ENCODE peak calls at places on chromosomes 3 and 15, in six cellular contexts. X, L, K, Z, W and Q are unnamed samples.

GRCh38 chr3:8441969-8442559 is 59.6 kb upstream of the LMCD1 start:
- DNase-seq in X (no peak), L (peak; percentile 31), K (peak; percentile 83), Z (peak; percentile 33), W (peak; percentile 14), Q (peak; percentile 51)

GRCh38 chr3:64693031-64693430 is 5.2 kb upstream of the ADAMTS9 start:
- DNase-seq in X (no peak), L (no peak), K (no peak), Z (no peak), W (no peak), Q (no peak)

GRCh38 chr3:51830986-51831385 is 30.4 kb upstream of the IQCF2 start:
- DNase-seq in X (no peak), L (no peak), K (no peak), Z (no peak), W (no peak), Q (no peak)

GRCh38 chr15:97026781-97027180 is 696.3 kb downstream of the NR2F2 start:
- DNase-seq in X (no peak), L (no peak), K (no peak), Z (no peak), W (no peak), Q (no peak)

GRCh38 chr3:29293371-29293770 is 12.5 kb downstream of the RBMS3 start:
- DNase-seq in X (no peak), L (no peak), K (peak; percentile 51), Z (no peak), W (no peak), Q (no peak)

GRCh38 chr15:63726491-63726890 is 107.3 kb downstream of the HERC1 start:
- DNase-seq in X (no peak), L (no peak), K (peak; percentile 4), Z (no peak), W (no peak), Q (no peak)

GRCh38 chr3:183653209-183654064 is 18.0 kb downstream of the KLHL24 start:
- DNase-seq in X (no peak), L (no peak), K (no peak), Z (no peak), W (no peak), Q (no peak)

GRCh38 chr3:133301194-133301593 is 98.7 kb upstream of the BFSP2 start:
- DNase-seq in X (no peak), L (no peak), K (peak; percentile 72), Z (no peak), W (no peak), Q (no peak)

GRCh38 chr3:136920904-136921649 is 36.7 kb upstream of the IL20RB start:
- DNase-seq in X (no peak), L (no peak), K (no peak), Z (no peak), W (no peak), Q (no peak)

GRCh38 chr15:87777054-87777498 is 479.5 kb downstream of the NTRK3 start:
- DNase-seq in X (peak; percentile 11), L (no peak), K (peak; percentile 86), Z (no peak), W (no peak), Q (no peak)

GRCh38 chr3:18559323-18559972 is 134.3 kb upstream of the SATB1 start:
- DNase-seq in X (peak; percentile 42), L (no peak), K (no peak), Z (peak; percentile 30), W (peak; percentile 45), Q (peak; percentile 46)

GRCh38 chr3:46463120-46463867 is 1.4 kb downstream of the LTF start:
- DNase-seq in X (no peak), L (peak; percentile 39), K (no peak), Z (no peak), W (no peak), Q (no peak)

GRCh38 chr15:83940136-83940535 is 286.2 kb downstream of the ADAMTSL3 start:
- DNase-seq in X (no peak), L (no peak), K (no peak), Z (no peak), W (peak; percentile 76), Q (no peak)

GRCh38 chr3:148881286-148881685 is 16.2 kb downstream of the CPA3 start:
- DNase-seq in X (no peak), L (no peak), K (peak; percentile 56), Z (no peak), W (no peak), Q (no peak)

DNA sequence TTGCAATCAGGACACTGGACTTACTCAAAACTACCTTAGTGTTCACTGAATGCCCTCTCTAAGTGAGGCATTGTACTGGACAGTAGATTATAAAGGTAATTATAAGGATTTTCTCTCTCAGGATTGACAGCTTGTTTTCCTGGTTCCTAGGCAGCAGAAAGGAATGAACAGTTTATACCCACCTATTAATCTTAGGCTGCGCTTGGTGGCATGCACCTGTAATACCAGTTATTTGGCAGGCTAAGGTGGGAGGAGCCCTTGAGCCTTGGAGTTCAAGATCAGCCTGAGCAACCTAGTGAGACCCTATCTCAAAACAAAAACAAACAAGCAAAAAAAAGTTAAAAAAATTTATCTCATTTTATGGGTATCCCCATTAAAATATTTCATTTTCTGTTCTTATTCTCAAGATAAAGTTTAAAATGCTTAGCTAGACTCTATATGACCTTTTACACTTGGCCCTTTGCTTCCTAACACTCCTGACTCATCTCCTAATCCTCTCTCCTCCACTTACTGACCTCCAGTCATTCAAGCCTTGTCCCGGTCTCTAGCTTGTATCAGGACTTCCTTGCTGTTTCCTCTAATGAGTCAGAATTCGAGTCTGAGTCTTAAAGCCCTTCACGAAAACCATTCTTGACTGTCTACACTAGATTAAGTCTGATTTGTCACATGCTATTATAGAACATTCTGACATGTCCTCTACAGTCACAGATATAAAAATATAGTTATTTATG is 348.6 kb downstream of the NLGN1 start:
- DNase-seq in X (peak; percentile 6), L (no peak), K (peak; percentile 30), Z (no peak), W (no peak), Q (no peak)
- TF ChIP-seq CTCF in X (no peak), L (no peak), K (no peak), Z (no peak), W (no peak), Q (no peak)

GRCh38 chr3:48000212-48000611 is 16.0 kb downstream of the MAP4 start:
- DNase-seq in X (no peak), L (no peak), K (no peak), Z (no peak), W (no peak), Q (no peak)
- TF ChIP-seq CTCF in X (no peak), L (no peak), K (no peak), Z (no peak), W (no peak), Q (no peak)

GRCh38 chr3:58242340-58242739 is 4.7 kb downstream of the ABHD6 start:
- DNase-seq in X (peak; percentile 9), L (no peak), K (no peak), Z (no peak), W (no peak), Q (no peak)

GRCh38 chr3:58246148-58247051 is 8.8 kb downstream of the ABHD6 start:
- DNase-seq in X (no peak), L (no peak), K (no peak), Z (no peak), W (no peak), Q (no peak)

GRCh38 chr3:58249358-58250092 is 11.9 kb downstream of the ABHD6 start:
- DNase-seq in X (no peak), L (no peak), K (no peak), Z (no peak), W (no peak), Q (no peak)

GRCh38 chr3:58241321-58242044 is 3.9 kb downstream of the ABHD6 start:
- DNase-seq in X (no peak), L (no peak), K (no peak), Z (no peak), W (no peak), Q (no peak)

DNA sequence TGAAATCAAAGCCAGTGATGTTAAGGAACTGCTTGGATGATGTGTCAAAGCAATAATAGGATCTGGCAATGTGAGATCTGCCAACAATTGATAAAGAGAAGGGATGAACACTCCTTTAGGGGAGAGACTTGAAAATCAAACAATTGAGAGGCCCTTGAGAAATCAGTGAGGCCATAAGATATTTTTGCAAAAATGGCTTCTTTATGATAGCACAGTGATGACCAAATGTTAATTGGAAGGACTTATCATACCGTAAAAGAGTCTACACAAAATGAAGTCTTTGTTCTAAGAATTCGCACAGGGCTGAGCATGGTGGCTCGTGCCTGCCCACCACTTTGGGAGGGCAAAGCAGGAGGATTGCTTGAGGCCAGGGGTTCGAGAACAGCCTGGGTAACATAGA is 6.6 kb downstream of the ABHD6 start:
- DNase-seq in X (no peak), L (no peak), K (no peak), Z (no peak), W (no peak), Q (no peak)
- TF ChIP-seq CTCF in X (no peak), L (no peak), K (no peak), Z (no peak), W (no peak), Q (no peak)

DNA sequence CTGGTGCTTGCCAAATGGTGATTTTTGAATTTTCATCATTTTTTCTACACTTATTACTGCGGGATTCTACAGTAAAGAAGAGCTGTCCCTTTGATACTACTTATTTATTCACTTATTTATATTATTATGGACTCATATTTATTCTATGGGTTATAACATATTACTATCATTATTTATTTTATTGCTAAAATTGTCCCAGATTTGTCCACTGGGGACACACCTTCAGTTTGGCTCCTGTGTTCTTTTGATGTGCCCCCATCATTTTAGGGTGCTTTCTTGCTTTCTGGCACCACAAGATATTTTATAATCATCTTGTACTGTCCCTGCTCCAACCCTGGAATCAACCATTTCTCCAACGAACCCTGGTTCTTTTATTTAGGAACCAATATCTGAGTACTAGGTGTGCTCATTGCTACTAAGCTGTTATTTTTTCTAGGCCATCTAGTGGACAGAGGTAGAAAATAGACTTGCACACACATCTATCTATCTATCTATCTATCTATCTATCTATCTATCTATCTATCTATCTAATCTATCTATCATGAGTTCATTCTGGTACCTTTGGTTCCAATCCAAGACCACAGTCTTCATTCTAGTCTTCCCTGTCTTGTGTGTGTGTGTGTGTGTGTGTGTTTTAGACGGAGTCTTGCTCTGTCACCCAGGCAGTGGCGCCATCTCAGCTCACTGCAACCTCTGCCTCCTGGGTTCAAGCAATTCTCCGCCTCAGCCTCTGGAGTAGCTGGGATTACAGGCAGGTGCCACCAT is 16.0 kb downstream of the SLC22A14 start:
- DNase-seq in X (no peak), L (no peak), K (peak; percentile 33), Z (no peak), W (peak; percentile 18), Q (no peak)
- TF ChIP-seq CTCF in X (peak; percentile 19), L (no peak), K (peak; percentile 56), Z (peak; percentile 58), W (peak; percentile 32), Q (peak; percentile 71)

GRCh38 chr3:45043715-45044299 is 17.7 kb downstream of the CLEC3B start:
- DNase-seq in X (no peak), L (no peak), K (peak; percentile 91), Z (no peak), W (no peak), Q (no peak)
- TF ChIP-seq CTCF in X (no peak), L (no peak), K (peak; percentile 53), Z (no peak), W (no peak), Q (no peak)

DNA sequence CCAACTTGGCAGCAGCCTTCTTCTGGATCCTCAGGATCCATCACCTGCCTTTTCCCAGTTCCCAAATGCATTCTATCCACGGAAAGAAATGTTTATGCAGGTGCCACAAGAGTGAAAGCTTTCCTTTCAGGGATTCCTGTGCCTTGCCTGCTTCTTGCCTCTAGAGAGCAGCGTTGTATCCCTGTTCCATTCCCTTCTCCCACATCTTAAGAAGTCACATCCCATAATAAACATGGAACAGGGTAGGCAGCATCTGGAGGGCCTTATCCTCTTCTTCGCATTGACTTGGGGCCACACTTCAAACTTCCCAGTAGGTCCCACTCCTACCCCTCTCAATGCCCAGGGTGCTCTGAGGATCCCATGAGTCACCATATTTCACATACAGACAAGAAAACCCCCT is 72.7 kb upstream of the DCLK3 start:
- DNase-seq in X (no peak), L (no peak), K (no peak), Z (no peak), W (no peak), Q (no peak)
- TF ChIP-seq CTCF in X (no peak), L (no peak), K (no peak), Z (no peak), W (peak; percentile 10), Q (no peak)